ENCODE peak calls at places on chromosomes 6 and 20, in five cellular contexts. One of them, this sample, is unnamed.

GRCh38 chr6:106064103-106064502 is 22.0 kb upstream of the PRDM1 start:
- DNase-seq in PC-3: peak; percentile 7
- DNase-seq in right cardiac atrium: no peak
- DNase-seq in left lung: no peak
- DNase-seq in WERI-Rb-1: peak; percentile 86
- DNase-seq in this sample: no peak

GRCh38 chr6:55377150-55377549 is 49.9 kb downstream of the GFRAL start:
- DNase-seq in left lung: no peak
- DNase-seq in WERI-Rb-1: no peak
- DNase-seq in PC-3: no peak
- DNase-seq in right cardiac atrium: no peak
- DNase-seq in this sample: no peak

GRCh38 chr20:38829296-38829875 is 23.9 kb downstream of the PPP1R16B start:
- DNase-seq in PC-3: no peak
- DNase-seq in left lung: no peak
- DNase-seq in right cardiac atrium: no peak
- DNase-seq in WERI-Rb-1: no peak
- DNase-seq in this sample: no peak

GRCh38 chr20:32727663-32728062 is 15.6 kb downstream of the COMMD7 start:
- DNase-seq in PC-3: no peak
- DNase-seq in left lung: no peak
- DNase-seq in WERI-Rb-1: no peak
- DNase-seq in right cardiac atrium: no peak
- DNase-seq in this sample: no peak

GRCh38 chr20:24289737-24290481 is 179.5 kb upstream of the SYNDIG1 start:
- DNase-seq in left lung: no peak
- DNase-seq in PC-3: no peak
- DNase-seq in right cardiac atrium: no peak
- DNase-seq in WERI-Rb-1: no peak
- DNase-seq in this sample: no peak

GRCh38 chr6:26609463-26609862 is 12.7 kb downstream of the ABT1 start:
- DNase-seq in WERI-Rb-1: no peak
- DNase-seq in right cardiac atrium: no peak
- DNase-seq in left lung: no peak
- DNase-seq in PC-3: no peak
- DNase-seq in this sample: no peak

GRCh38 chr6:5082487-5083306 is 2.4 kb upstream of the PPP1R3G start:
- DNase-seq in left lung: no peak
- DNase-seq in WERI-Rb-1: no peak
- DNase-seq in PC-3: peak; percentile 98
- DNase-seq in right cardiac atrium: peak; percentile 73
- DNase-seq in this sample: no peak

GRCh38 chr6:149636116-149636515 is 12.4 kb downstream of the KATNA1 start:
- DNase-seq in left lung: no peak
- DNase-seq in WERI-Rb-1: no peak
- DNase-seq in right cardiac atrium: no peak
- DNase-seq in PC-3: peak; percentile 69
- DNase-seq in this sample: no peak

GRCh38 chr6:42304313-42304712 is 86.7 kb upstream of the MRPS10 start:
- DNase-seq in PC-3: no peak
- DNase-seq in WERI-Rb-1: peak; percentile 94
- DNase-seq in left lung: no peak
- DNase-seq in right cardiac atrium: no peak
- DNase-seq in this sample: no peak

GRCh38 chr6:135438907-135439535 is 58.5 kb downstream of the AHI1 start:
- DNase-seq in WERI-Rb-1: no peak
- DNase-seq in left lung: no peak
- DNase-seq in PC-3: peak; percentile 74
- DNase-seq in right cardiac atrium: no peak
- DNase-seq in this sample: no peak

GRCh38 chr20:19251958-19252669 is 39.7 kb downstream of the SLC24A3 start:
- DNase-seq in right cardiac atrium: no peak
- DNase-seq in PC-3: no peak
- DNase-seq in WERI-Rb-1: no peak
- DNase-seq in left lung: no peak
- DNase-seq in this sample: no peak

GRCh38 chr6:7568021-7568420 is 22.0 kb upstream of the SNRNP48 start:
- DNase-seq in left lung: no peak
- DNase-seq in right cardiac atrium: no peak
- DNase-seq in WERI-Rb-1: no peak
- DNase-seq in PC-3: no peak
- DNase-seq in this sample: no peak

GRCh38 chr6:36676142-36677058 is 2.1 kb upstream of the CDKN1A start:
- DNase-seq in right cardiac atrium: no peak
- DNase-seq in PC-3: no peak
- DNase-seq in left lung: no peak
- DNase-seq in WERI-Rb-1: peak; percentile 94
- DNase-seq in this sample: no peak

GRCh38 chr6:137165375-137166246 is 7.8 kb downstream of the IL22RA2 start:
- DNase-seq in WERI-Rb-1: peak; percentile 43
- DNase-seq in right cardiac atrium: peak; percentile 61
- DNase-seq in left lung: no peak
- DNase-seq in PC-3: peak; percentile 26
- DNase-seq in this sample: peak; percentile 34

GRCh38 chr6:138428943-138429616 is 25.1 kb downstream of the HEBP2 start:
- DNase-seq in left lung: no peak
- DNase-seq in PC-3: peak; percentile 59
- DNase-seq in right cardiac atrium: no peak
- DNase-seq in WERI-Rb-1: no peak
- DNase-seq in this sample: no peak

GRCh38 chr20:796916-797315 is 28.6 kb upstream of the SLC52A3 start:
- DNase-seq in left lung: no peak
- DNase-seq in right cardiac atrium: no peak
- DNase-seq in WERI-Rb-1: no peak
- DNase-seq in PC-3: peak; percentile 33
- DNase-seq in this sample: no peak
- H3K9me3 ChIP-seq in left lung: peaks cover 9% of the 10 kb centered on the region
- H3K9me3 ChIP-seq in right cardiac atrium: peaks cover 1% of the 10 kb centered on the region
- H3K9me3 ChIP-seq in WERI-Rb-1: peaks cover 5% of the 10 kb centered on the region
- H3K9me3 ChIP-seq in PC-3: no peaks in the 10 kb centered on the region
- H3K9me3 ChIP-seq in this sample: no peaks in the 10 kb centered on the region

DNA sequence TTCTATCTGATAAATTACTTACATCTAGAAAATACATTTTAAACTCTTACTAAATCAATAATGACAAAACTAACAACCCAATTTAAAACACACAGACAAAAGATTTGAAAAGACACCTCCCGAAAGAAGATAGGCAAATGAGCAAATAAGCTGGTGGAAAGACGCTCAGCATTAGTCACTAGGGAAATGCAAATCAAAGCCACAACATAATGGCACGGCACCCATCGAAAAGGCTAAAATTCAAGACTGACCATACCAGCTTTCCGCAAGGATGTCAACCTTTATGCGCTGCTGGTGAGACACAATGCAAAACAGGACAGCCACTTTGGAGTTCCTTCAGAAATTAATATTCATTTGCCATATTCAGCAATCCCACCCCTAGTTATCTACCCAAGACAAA is 25.9 kb downstream of the TAF4 start:
- DNase-seq in WERI-Rb-1: no peak
- DNase-seq in left lung: no peak
- DNase-seq in right cardiac atrium: no peak
- DNase-seq in PC-3: peak; percentile 10
- DNase-seq in this sample: no peak
- H3K9me3 ChIP-seq in WERI-Rb-1: peaks cover 2% of the 10 kb centered on the region
- H3K9me3 ChIP-seq in left lung: no peaks in the 10 kb centered on the region
- H3K9me3 ChIP-seq in right cardiac atrium: no peaks in the 10 kb centered on the region
- H3K9me3 ChIP-seq in PC-3: no peaks in the 10 kb centered on the region
- H3K9me3 ChIP-seq in this sample: no peaks in the 10 kb centered on the region

GRCh38 chr6:76264466-76264865 is 192.0 kb upstream of the IMPG1 start:
- DNase-seq in left lung: no peak
- DNase-seq in WERI-Rb-1: no peak
- DNase-seq in PC-3: peak; percentile 28
- DNase-seq in right cardiac atrium: no peak
- DNase-seq in this sample: no peak
- H3K9me3 ChIP-seq in left lung: peaks cover 47% of the 10 kb centered on the region
- H3K9me3 ChIP-seq in WERI-Rb-1: peaks cover 18% of the 10 kb centered on the region
- H3K9me3 ChIP-seq in PC-3: no peaks in the 10 kb centered on the region
- H3K9me3 ChIP-seq in right cardiac atrium: no peaks in the 10 kb centered on the region
- H3K9me3 ChIP-seq in this sample: no peaks in the 10 kb centered on the region

GRCh38 chr6:168373389-168373788 is 53.8 kb upstream of the DACT2 start:
- DNase-seq in left lung: peak; percentile 39
- DNase-seq in right cardiac atrium: peak; percentile 23
- DNase-seq in PC-3: no peak
- DNase-seq in WERI-Rb-1: no peak
- DNase-seq in this sample: no peak

GRCh38 chr6:168371989-168372711 is 52.6 kb upstream of the DACT2 start:
- DNase-seq in WERI-Rb-1: no peak
- DNase-seq in right cardiac atrium: peak; percentile 36
- DNase-seq in PC-3: no peak
- DNase-seq in left lung: peak; percentile 68
- DNase-seq in this sample: no peak

GRCh38 chr6:168372871-168373270 is 53.3 kb upstream of the DACT2 start:
- DNase-seq in left lung: no peak
- DNase-seq in right cardiac atrium: no peak
- DNase-seq in WERI-Rb-1: no peak
- DNase-seq in PC-3: no peak
- DNase-seq in this sample: no peak

GRCh38 chr6:168374541-168375071 is 55.0 kb upstream of the DACT2 start:
- DNase-seq in right cardiac atrium: peak; percentile 31
- DNase-seq in PC-3: no peak
- DNase-seq in WERI-Rb-1: no peak
- DNase-seq in left lung: peak; percentile 40
- DNase-seq in this sample: no peak

GRCh38 chr6:168374051-168374502 is 54.5 kb upstream of the DACT2 start:
- DNase-seq in PC-3: no peak
- DNase-seq in right cardiac atrium: peak; percentile 33
- DNase-seq in left lung: peak; percentile 51
- DNase-seq in WERI-Rb-1: no peak
- DNase-seq in this sample: no peak
- H3K9me3 ChIP-seq in PC-3: no peaks in the 10 kb centered on the region
- H3K9me3 ChIP-seq in right cardiac atrium: no peaks in the 10 kb centered on the region
- H3K9me3 ChIP-seq in left lung: no peaks in the 10 kb centered on the region
- H3K9me3 ChIP-seq in WERI-Rb-1: no peaks in the 10 kb centered on the region
- H3K9me3 ChIP-seq in this sample: no peaks in the 10 kb centered on the region